ENCODE peak calls at places on chromosomes 4 and X, in four cellular contexts. One of them, this sample, is unnamed.
A peak's percentile ranks its signal among the peaks of the same experiment; 100 is the strongest.

GRCh38 chrX:17078031-17078730 is 131.7 kb downstream of the REPS2 start:
- DNase-seq in thyroid gland: no peak
- DNase-seq in colonic mucosa: no peak
- DNase-seq in left lung: no peak
- DNase-seq in this sample: no peak

GRCh38 chr4:82784615-82785247 is 13.9 kb downstream of the SCD5 start:
- DNase-seq in thyroid gland: no peak
- DNase-seq in colonic mucosa: no peak
- DNase-seq in left lung: no peak
- DNase-seq in this sample: no peak

GRCh38 chr4:106245176-106245575 is 70.8 kb downstream of the TBCK start:
- DNase-seq in thyroid gland: no peak
- DNase-seq in colonic mucosa: no peak
- DNase-seq in left lung: no peak
- DNase-seq in this sample: no peak

GRCh38 chrX:78923198-78924015 is 21.8 kb upstream of the P2RY10 start:
- DNase-seq in thyroid gland: no peak
- DNase-seq in colonic mucosa: no peak
- DNase-seq in left lung: no peak
- DNase-seq in this sample: no peak

GRCh38 chr4:43485196-43485595 is 592.7 kb downstream of the GRXCR1 start:
- DNase-seq in thyroid gland: no peak
- DNase-seq in colonic mucosa: no peak
- DNase-seq in left lung: no peak
- DNase-seq in this sample: no peak

GRCh38 chrX:155333701-155334100 is 713 bp downstream of the CLIC2 start:
- DNase-seq in thyroid gland: no peak
- DNase-seq in colonic mucosa: no peak
- DNase-seq in left lung: no peak
- DNase-seq in this sample: no peak

GRCh38 chr4:36392916-36393315 is 111.5 kb downstream of the DTHD1 start:
- DNase-seq in thyroid gland: no peak
- DNase-seq in colonic mucosa: no peak
- DNase-seq in left lung: no peak
- DNase-seq in this sample: no peak

GRCh38 chr4:177371452-177371851 is 61.8 kb downstream of the NEIL3 start:
- DNase-seq in thyroid gland: no peak
- DNase-seq in colonic mucosa: no peak
- DNase-seq in left lung: no peak
- DNase-seq in this sample: no peak

GRCh38 chr4:99209671-99210070 is 9.4 kb downstream of the ADH6 start:
- DNase-seq in thyroid gland: no peak
- DNase-seq in colonic mucosa: no peak
- DNase-seq in left lung: no peak
- DNase-seq in this sample: no peak

GRCh38 chr4:118033148-118034060 is 882 bp upstream of the NDST3 start:
- DNase-seq in thyroid gland: peak; percentile 76
- DNase-seq in colonic mucosa: peak; percentile 63
- DNase-seq in left lung: peak; percentile 36
- DNase-seq in this sample: no peak

GRCh38 chrX:97328853-97329252 is 445.1 kb downstream of the RPA4 start:
- DNase-seq in thyroid gland: no peak
- DNase-seq in colonic mucosa: no peak
- DNase-seq in left lung: no peak
- DNase-seq in this sample: no peak

GRCh38 chrX:46444011-46444410 is 101.2 kb downstream of the ZNF674 start:
- DNase-seq in thyroid gland: no peak
- DNase-seq in colonic mucosa: no peak
- DNase-seq in left lung: no peak
- DNase-seq in this sample: no peak

GRCh38 chr4:5619913-5620625 is 88.3 kb downstream of the EVC2 start:
- DNase-seq in thyroid gland: no peak
- DNase-seq in colonic mucosa: no peak
- DNase-seq in left lung: no peak
- DNase-seq in this sample: no peak

GRCh38 chrX:108732630-108733321 is 3.6 kb downstream of the IRS4 start:
- DNase-seq in thyroid gland: peak; percentile 24
- DNase-seq in colonic mucosa: no peak
- DNase-seq in left lung: no peak
- DNase-seq in this sample: no peak

GRCh38 chrX:144732588-144732987 is 514.7 kb upstream of the SPANXN1 start:
- DNase-seq in thyroid gland: no peak
- DNase-seq in colonic mucosa: no peak
- DNase-seq in left lung: no peak
- DNase-seq in this sample: no peak

GRCh38 chr4:24856586-24856985 is 56.3 kb downstream of the CCDC149 start:
- DNase-seq in thyroid gland: no peak
- DNase-seq in colonic mucosa: no peak
- DNase-seq in left lung: no peak
- DNase-seq in this sample: no peak

GRCh38 chr4:126890994-126891393 is 741.8 kb upstream of the INTU start:
- DNase-seq in thyroid gland: no peak
- DNase-seq in colonic mucosa: no peak
- DNase-seq in left lung: no peak
- DNase-seq in this sample: no peak

GRCh38 chrX:54807524-54808108 is at the start of gene MAGED2:
- DNase-seq in thyroid gland: peak; percentile 43
- DNase-seq in colonic mucosa: peak; percentile 37
- DNase-seq in left lung: no peak
- DNase-seq in this sample: peak; percentile 58

GRCh38 chrX:151703487-151703886 is 8.2 kb downstream of the PRRG3 start:
- DNase-seq in thyroid gland: peak; percentile 49
- DNase-seq in colonic mucosa: no peak
- DNase-seq in left lung: no peak
- DNase-seq in this sample: no peak

GRCh38 chrX:136814847-136815634 is 34.3 kb upstream of the ARHGEF6 start:
- DNase-seq in thyroid gland: no peak
- DNase-seq in colonic mucosa: no peak
- DNase-seq in left lung: no peak
- DNase-seq in this sample: no peak

GRCh38 chrX:46209768-46210167 is 335.5 kb downstream of the ZNF674 start:
- DNase-seq in thyroid gland: no peak
- DNase-seq in colonic mucosa: no peak
- DNase-seq in left lung: no peak
- DNase-seq in this sample: no peak

GRCh38 chr4:98447648-98448047 is 186.5 kb downstream of the RAP1GDS1 start:
- DNase-seq in thyroid gland: no peak
- DNase-seq in colonic mucosa: no peak
- DNase-seq in left lung: no peak
- DNase-seq in this sample: no peak

GRCh38 chrX:46791927-46792825 is 33.3 kb upstream of the SLC9A7 start:
- DNase-seq in thyroid gland: no peak
- DNase-seq in colonic mucosa: no peak
- DNase-seq in left lung: peak; percentile 45
- DNase-seq in this sample: no peak

GRCh38 chrX:67544871-67545771 is 1.3 kb downstream of the AR start:
- DNase-seq in thyroid gland: peak; percentile 23
- DNase-seq in colonic mucosa: no peak
- DNase-seq in left lung: peak; percentile 30
- DNase-seq in this sample: no peak

GRCh38 chrX:45351478-45351877 is 150.8 kb upstream of the DIPK2B start:
- DNase-seq in thyroid gland: no peak
- DNase-seq in colonic mucosa: no peak
- DNase-seq in left lung: no peak
- DNase-seq in this sample: no peak

GRCh38 chr4:183326853-183327252 is 4.6 kb upstream of the CLDN24 start:
- DNase-seq in thyroid gland: no peak
- DNase-seq in colonic mucosa: no peak
- DNase-seq in left lung: no peak
- DNase-seq in this sample: no peak

GRCh38 chr4:68655764-68656444 is 14.5 kb downstream of the UGT2B15 start:
- DNase-seq in thyroid gland: no peak
- DNase-seq in colonic mucosa: peak; percentile 38
- DNase-seq in left lung: no peak
- DNase-seq in this sample: no peak

GRCh38 chrX:475926-476723 is 89.4 kb upstream of the PPP2R3B start:
- DNase-seq in thyroid gland: no peak
- DNase-seq in colonic mucosa: no peak
- DNase-seq in left lung: no peak
- DNase-seq in this sample: no peak

GRCh38 chrX:154486052-154486395 is 391 bp downstream of the UBL4A start:
- DNase-seq in thyroid gland: peak; percentile 34
- DNase-seq in colonic mucosa: peak; percentile 33
- DNase-seq in left lung: no peak
- DNase-seq in this sample: peak; percentile 59

GRCh38 chr4:165294907-165295306 is 32.6 kb upstream of the MSMO1 start:
- DNase-seq in thyroid gland: peak; percentile 2
- DNase-seq in colonic mucosa: no peak
- DNase-seq in left lung: no peak
- DNase-seq in this sample: peak; percentile 17

GRCh38 chrX:30821116-30821515 is 67.9 kb downstream of the TAB3 start:
- DNase-seq in thyroid gland: no peak
- DNase-seq in colonic mucosa: no peak
- DNase-seq in left lung: no peak
- DNase-seq in this sample: no peak

GRCh38 chrX:97597954-97598353 is 714.2 kb downstream of the RPA4 start:
- DNase-seq in thyroid gland: no peak
- DNase-seq in colonic mucosa: no peak
- DNase-seq in left lung: no peak
- DNase-seq in this sample: no peak

GRCh38 chr4:113049421-113050355 is at the start of gene ANK2:
- DNase-seq in thyroid gland: no peak
- DNase-seq in colonic mucosa: no peak
- DNase-seq in left lung: no peak
- DNase-seq in this sample: no peak

GRCh38 chr4:113052379-113052951 is 3.0 kb downstream of the ANK2 start:
- DNase-seq in thyroid gland: no peak
- DNase-seq in colonic mucosa: no peak
- DNase-seq in left lung: no peak
- DNase-seq in this sample: no peak

GRCh38 chr4:113051361-113051760 is 1.9 kb downstream of the ANK2 start:
- DNase-seq in thyroid gland: no peak
- DNase-seq in colonic mucosa: no peak
- DNase-seq in left lung: no peak
- DNase-seq in this sample: no peak

GRCh38 chr4:113050837-113051236 is 1.4 kb downstream of the ANK2 start:
- DNase-seq in thyroid gland: no peak
- DNase-seq in colonic mucosa: no peak
- DNase-seq in left lung: no peak
- DNase-seq in this sample: no peak

GRCh38 chr4:113050361-113050760 is 908 bp downstream of the ANK2 start:
- DNase-seq in thyroid gland: no peak
- DNase-seq in colonic mucosa: no peak
- DNase-seq in left lung: no peak
- DNase-seq in this sample: no peak
- H3K4me3 ChIP-seq in thyroid gland: no peak overlapping the region
- H3K4me3 ChIP-seq in colonic mucosa: no peak overlapping the region
- H3K4me3 ChIP-seq in left lung: no peak overlapping the region
- H3K4me3 ChIP-seq in this sample: no peak overlapping the region

DNA sequence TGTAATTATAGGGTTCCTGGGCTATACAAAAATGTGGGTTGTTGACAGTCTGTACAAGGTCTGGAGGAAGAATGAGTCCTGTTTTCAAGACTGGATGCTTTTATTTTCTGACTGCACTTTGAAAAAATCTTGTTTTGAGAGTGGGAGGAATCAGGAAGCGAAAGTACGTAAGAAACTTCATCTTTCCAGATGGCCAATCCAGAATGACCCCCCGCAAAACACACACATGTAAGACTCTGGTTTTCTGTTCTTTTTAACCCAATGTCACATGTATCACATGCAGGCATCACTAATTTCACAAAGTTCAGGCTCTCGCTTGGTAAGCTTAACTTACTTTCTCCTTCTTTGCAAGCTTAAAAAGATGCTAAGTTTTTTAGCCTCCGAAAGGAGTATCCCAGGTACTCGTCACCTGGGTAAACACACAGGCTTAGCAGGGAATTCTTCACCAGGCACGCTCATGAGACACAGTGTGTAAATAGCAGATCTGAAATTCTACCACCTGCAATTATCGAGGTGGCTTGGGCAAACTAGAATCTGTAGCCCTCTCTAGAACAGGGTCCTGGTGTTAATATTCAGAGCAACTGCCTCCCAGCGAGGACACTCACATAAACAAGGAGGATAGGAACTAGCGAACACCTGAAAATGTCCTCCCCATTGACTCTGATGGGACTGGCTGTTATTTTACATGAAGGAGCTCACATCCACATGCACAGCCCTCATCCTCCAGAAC is 90.7 kb downstream of the NSUN7 start:
- DNase-seq in thyroid gland: no peak
- DNase-seq in colonic mucosa: no peak
- DNase-seq in left lung: no peak
- DNase-seq in this sample: no peak
- H3K4me1 ChIP-seq in thyroid gland: peaks cover 23% of the 10 kb centered on the region
- H3K4me1 ChIP-seq in colonic mucosa: no peaks in the 10 kb centered on the region
- H3K4me1 ChIP-seq in left lung: no peaks in the 10 kb centered on the region
- H3K4me1 ChIP-seq in this sample: no peaks in the 10 kb centered on the region

GRCh38 chrX:10949541-10949940 is 161.6 kb upstream of the HCCS start:
- DNase-seq in thyroid gland: peak; percentile 54
- DNase-seq in colonic mucosa: no peak
- DNase-seq in left lung: no peak
- DNase-seq in this sample: no peak
- TF ChIP-seq CTCF in thyroid gland: no peak
- TF ChIP-seq CTCF in colonic mucosa: no peak
- TF ChIP-seq CTCF in left lung: no peak
- TF ChIP-seq CTCF in this sample: no peak

DNA sequence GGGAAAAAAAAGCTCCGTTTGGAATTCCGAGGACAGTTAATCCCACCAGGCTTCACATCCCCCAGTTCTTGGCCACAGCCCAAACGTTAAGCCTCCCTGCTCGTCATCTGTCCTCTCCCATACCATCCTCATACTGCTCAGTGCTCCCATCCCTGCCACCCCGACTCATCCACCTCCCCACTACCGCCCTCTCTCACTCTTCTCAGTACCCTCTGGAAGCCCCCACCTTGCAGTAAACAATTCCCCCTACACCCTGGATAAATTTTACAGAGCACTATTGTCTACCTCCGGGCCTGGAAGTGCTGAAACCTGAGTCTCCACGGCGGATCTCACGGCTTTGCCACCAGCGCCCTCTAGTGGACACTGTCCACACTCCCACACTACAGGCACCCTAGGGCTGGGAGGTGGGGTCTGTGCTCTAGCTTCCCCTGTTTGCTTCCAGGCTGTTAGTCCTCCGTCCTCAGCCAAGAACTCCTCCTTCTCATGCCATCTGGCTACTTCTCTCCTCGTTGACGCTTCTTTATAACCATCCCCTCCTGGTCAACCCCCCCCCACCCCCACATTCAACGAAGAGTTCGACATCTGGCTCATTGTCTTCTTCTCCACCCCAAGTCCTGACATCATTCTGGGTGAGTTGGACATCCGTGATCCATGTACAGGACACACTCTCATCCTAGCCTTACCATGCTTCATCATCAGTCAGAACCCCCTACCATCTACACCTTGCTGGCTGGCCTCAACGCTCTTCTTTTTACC is 54.5 kb downstream of the RTL9 start:
- DNase-seq in thyroid gland: peak; percentile 73
- DNase-seq in colonic mucosa: peak; percentile 67
- DNase-seq in left lung: peak; percentile 69
- DNase-seq in this sample: peak; percentile 66
- H3K4me3 ChIP-seq in thyroid gland: no peak overlapping the region
- H3K4me3 ChIP-seq in colonic mucosa: no peak overlapping the region
- H3K4me3 ChIP-seq in left lung: no peak overlapping the region
- H3K4me3 ChIP-seq in this sample: no peak overlapping the region

GRCh38 chr4:2281575-2282343 is 19.9 kb upstream of the MXD4 start:
- DNase-seq in thyroid gland: no peak
- DNase-seq in colonic mucosa: no peak
- DNase-seq in left lung: no peak
- DNase-seq in this sample: peak; percentile 96
- H3K4me1 ChIP-seq in thyroid gland: no peaks in the 10 kb centered on the region
- H3K4me1 ChIP-seq in colonic mucosa: no peaks in the 10 kb centered on the region
- H3K4me1 ChIP-seq in left lung: no peaks in the 10 kb centered on the region
- H3K4me1 ChIP-seq in this sample: peaks cover 46% of the 10 kb centered on the region

This sample was measured in CD8-positive, alpha-beta T cell.